ENCODE peak calls at places on chromosome 14, in ten cellular contexts. Z is NCI-H1105; H is effector memory CD4-positive, alpha-beta T cell; U is uterus; O is activated T-cell treated with anti-CD3 and anti-CD28 coated beads, Interleukin-2, amount 50 U/mL, for 48 hours; L is left ventricle myocardium inferior; N is EH; S is A549; D is stimulated activated CD4-positive, alpha-beta T cell treated with anti-CD3 and anti-CD28 coated beads, Interleukin-1b, Interleukin-23, amount 100 ng/mL, for 1 hour; M is activated CD4-positive, alpha-beta T cell treated with anti-CD3 and anti-CD28 coated beads for 36 hours. K is an unnamed sample.

GRCh38 chr14:33120341-33120740 is 181.7 kb downstream of the NPAS3 start:
- DNase-seq in U (no peak), S (no peak), L (no peak), N (peak; percentile 88), M (no peak), Z (no peak), O (no peak), H (no peak), D (no peak), K (no peak)

GRCh38 chr14:68626386-68626785 is 166.5 kb downstream of the ZFP36L1 start:
- DNase-seq in M (no peak), U (no peak), S (no peak), Z (no peak), N (no peak), H (no peak), D (no peak), O (no peak), L (peak; percentile 59), K (no peak)

GRCh38 chr14:54901380-54902142 is 1.1 kb downstream of the GCH1 start:
- DNase-seq in L (no peak), O (peak; percentile 40), M (peak; percentile 38), Z (peak; percentile 22), U (no peak), D (no peak), H (peak; percentile 4), S (peak; percentile 14), N (no peak), K (no peak)

GRCh38 chr14:90248594-90248993 is 7.8 kb upstream of the PSMC1 start:
- DNase-seq in D (no peak), O (no peak), H (no peak), N (no peak), U (no peak), L (no peak), S (no peak), M (no peak), Z (no peak), K (no peak)

GRCh38 chr14:63692309-63693020 is 35.4 kb downstream of the SGPP1 start:
- DNase-seq in Z (no peak), O (no peak), U (no peak), L (no peak), N (peak; percentile 41), D (no peak), S (no peak), M (no peak), H (no peak), K (no peak)

GRCh38 chr14:50954811-50955372 is 10.6 kb upstream of the PYGL start:
- DNase-seq in M (no peak), S (peak; percentile 79), N (peak; percentile 72), D (no peak), L (no peak), H (no peak), Z (peak; percentile 47), O (no peak), U (no peak), K (no peak)

GRCh38 chr14:22646570-22647254 is 2.6 kb upstream of the OR6J1 start:
- DNase-seq in N (peak; percentile 80), U (no peak), S (peak; percentile 27), D (no peak), L (no peak), H (no peak), O (no peak), M (no peak), Z (no peak), K (no peak)

GRCh38 chr14:92651793-92652382 is 96.5 kb downstream of the LGMN start:
- DNase-seq in S (no peak), O (peak; percentile 70), U (no peak), M (peak; percentile 63), Z (no peak), N (no peak), D (peak; percentile 15), H (no peak), L (peak; percentile 64), K (peak; percentile 89)

GRCh38 chr14:76759589-76759988 is 1.7 kb upstream of the VASH1 start:
- DNase-seq in S (no peak), Z (no peak), O (no peak), H (no peak), M (no peak), L (no peak), N (no peak), U (no peak), D (no peak), K (no peak)

GRCh38 chr14:93987376-93987775 is 9.7 kb upstream of the CCDC197 start:
- DNase-seq in O (no peak), U (no peak), D (no peak), Z (no peak), N (no peak), M (no peak), L (no peak), S (no peak), H (no peak), K (no peak)

GRCh38 chr14:75249251-75249957 is 29.2 kb upstream of the FOS start:
- DNase-seq in D (peak; percentile 54), O (peak; percentile 85), S (no peak), L (no peak), M (peak; percentile 91), N (no peak), U (no peak), H (peak; percentile 86), Z (no peak), K (peak; percentile 41)

GRCh38 chr14:26730929-26731618 is 133.2 kb upstream of the NOVA1 start:
- DNase-seq in M (peak; percentile 3), D (no peak), N (no peak), O (no peak), S (peak; percentile 24), Z (no peak), L (no peak), U (no peak), H (no peak), K (no peak)

GRCh38 chr14:63157195-63157594 is 47.0 kb upstream of the RHOJ start:
- DNase-seq in U (no peak), N (no peak), S (no peak), D (no peak), Z (no peak), O (no peak), M (no peak), H (no peak), L (no peak), K (no peak)

GRCh38 chr14:84343637-84344036 is 1186.3 kb upstream of the FLRT2 start:
- DNase-seq in Z (no peak), N (no peak), U (no peak), H (no peak), D (no peak), O (no peak), M (no peak), S (no peak), L (no peak), K (no peak)

GRCh38 chr14:86973177-86973576 is 1019.8 kb downstream of the GALC start:
- DNase-seq in O (no peak), H (no peak), D (no peak), S (no peak), U (no peak), L (no peak), Z (no peak), M (no peak), N (no peak), K (no peak)

GRCh38 chr14:72615511-72616121 is 278.3 kb downstream of the DPF3 start:
- DNase-seq in M (no peak), O (peak; percentile 7), N (peak; percentile 74), Z (no peak), L (no peak), U (no peak), H (no peak), D (no peak), S (no peak), K (no peak)

GRCh38 chr14:95515080-95515489 is 1.4 kb downstream of the SYNE3 start:
- DNase-seq in D (no peak), H (no peak), N (peak; percentile 80), Z (peak; percentile 52), L (peak; percentile 67), M (peak; percentile 38), U (no peak), O (peak; percentile 46), S (no peak), K (peak; percentile 63)

GRCh38 chr14:23361320-23361719 is 3.7 kb downstream of the EFS start:
- DNase-seq in M (peak; percentile 27), D (no peak), O (no peak), L (no peak), U (no peak), N (peak; percentile 55), S (no peak), Z (no peak), H (no peak), K (no peak)

GRCh38 chr14:37325332-37325731 is 127.6 kb downstream of the MIPOL1 start:
- DNase-seq in H (no peak), Z (no peak), O (no peak), U (no peak), M (no peak), D (no peak), S (no peak), L (no peak), N (no peak), K (no peak)

GRCh38 chr14:106459971-106460730 is 933.8 kb downstream of the TMEM121 start:
- DNase-seq in U (no peak), S (peak; percentile 21), L (no peak), M (peak; percentile 84), H (peak; percentile 37), Z (no peak), D (peak; percentile 47), O (peak; percentile 82), N (no peak), K (no peak)

GRCh38 chr14:100557658-100558057 is 29.6 kb downstream of the BEGAIN start:
- DNase-seq in D (no peak), Z (no peak), M (no peak), U (no peak), N (peak; percentile 31), S (no peak), O (no peak), L (no peak), H (no peak), K (peak; percentile 67)

GRCh38 chr14:100246809-100247428 is 8.0 kb downstream of the YY1 start:
- DNase-seq in U (no peak), Z (peak; percentile 36), D (no peak), H (no peak), O (no peak), L (no peak), S (peak; percentile 73), M (no peak), N (peak; percentile 60), K (no peak)

GRCh38 chr14:92207928-92208265 is 86.1 kb downstream of the CPSF2 start:
- DNase-seq in D (no peak), L (no peak), U (no peak), N (no peak), Z (no peak), H (no peak), M (no peak), O (no peak), S (no peak), K (no peak)

GRCh38 chr14:22052795-22053194 is 379.2 kb upstream of the OR4E1 start:
- DNase-seq in O (peak; percentile 24), M (peak; percentile 53), L (no peak), N (no peak), S (no peak), D (no peak), U (no peak), Z (no peak), H (no peak), K (no peak)

GRCh38 chr14:49218436-49219092 is 367.6 kb downstream of the RPS29 start:
- DNase-seq in D (no peak), S (no peak), U (peak; percentile 15), M (no peak), H (no peak), Z (no peak), L (no peak), O (no peak), N (no peak), K (no peak)

GRCh38 chr14:51595831-51596472 is 55.8 kb upstream of the FRMD6 start:
- DNase-seq in L (no peak), N (peak; percentile 64), U (no peak), S (no peak), M (no peak), Z (no peak), O (no peak), H (no peak), D (no peak), K (no peak)

GRCh38 chr14:85300119-85300518 is 229.8 kb upstream of the FLRT2 start:
- DNase-seq in U (no peak), N (no peak), L (no peak), D (no peak), Z (no peak), H (no peak), M (no peak), O (no peak), S (no peak), K (no peak)